ENCODE peak calls at places on chromosomes 3 and 15, in eight cellular contexts. J is right cardiac atrium, B is breast epithelium, Q is heart left ventricle, P is suprapubic skin, S is aorta, G is cardiac muscle cell, U is astrocyte. Z is an unnamed sample.

GRCh38 chr3:148528024-148528423 is 169.7 kb upstream of the AGTR1 start:
- DNase-seq in J (no peak), B (no peak), Q (no peak), P (no peak), S (no peak), G (no peak), U (peak; percentile 1), Z (no peak)

GRCh38 chr3:144879701-144880100 is 908.1 kb downstream of the DIPK2A start:
- DNase-seq in J (no peak), B (no peak), Q (no peak), P (no peak), S (no peak), G (no peak), U (no peak), Z (no peak)

GRCh38 chr15:52789601-52790165 is 453 bp downstream of the ONECUT1 start:
- DNase-seq in J (no peak), B (no peak), Q (no peak), P (peak; percentile 52), S (peak; percentile 75), G (peak; percentile 51), U (peak; percentile 9), Z (no peak)

GRCh38 chr15:77096131-77096530 is 25.2 kb upstream of the TSPAN3 start:
- DNase-seq in J (no peak), B (no peak), Q (no peak), P (no peak), S (no peak), G (no peak), U (no peak), Z (no peak)

GRCh38 chr3:57577786-57578185 is 19.4 kb downstream of the ARF4 start:
- DNase-seq in J (no peak), B (no peak), Q (no peak), P (no peak), S (no peak), G (no peak), U (no peak), Z (no peak)

GRCh38 chr3:127770671-127771370 is 51.5 kb downstream of the MGLL start:
- DNase-seq in J (no peak), B (no peak), Q (no peak), P (no peak), S (peak; percentile 38), G (no peak), U (no peak), Z (no peak)

GRCh38 chr3:189967254-189967865 is 153.3 kb downstream of the P3H2 start:
- DNase-seq in J (no peak), B (no peak), Q (no peak), P (no peak), S (no peak), G (peak; percentile 73), U (no peak), Z (no peak)

GRCh38 chr3:153843994-153844393 is 277.2 kb upstream of the ARHGEF26 start:
- DNase-seq in J (no peak), B (no peak), Q (no peak), P (no peak), S (no peak), G (no peak), U (no peak), Z (no peak)

GRCh38 chr3:16048435-16049318 is 125.8 kb upstream of the GALNT15 start:
- DNase-seq in J (no peak), B (no peak), Q (no peak), P (no peak), S (no peak), G (peak; percentile 69), U (no peak), Z (peak; percentile 78)

GRCh38 chr3:162073422-162073821 is 576.8 kb downstream of the OTOL1 start:
- DNase-seq in J (no peak), B (no peak), Q (no peak), P (no peak), S (no peak), G (no peak), U (no peak), Z (no peak)

GRCh38 chr15:70048196-70048565 is 49.5 kb downstream of the TLE3 start:
- DNase-seq in J (no peak), B (no peak), Q (no peak), P (peak; percentile 33), S (peak; percentile 66), G (no peak), U (no peak), Z (peak; percentile 18)

GRCh38 chr15:77024273-77025065 is 29.5 kb downstream of the PSTPIP1 start:
- DNase-seq in J (peak; percentile 66), B (peak; percentile 33), Q (peak; percentile 84), P (peak; percentile 68), S (peak; percentile 91), G (peak; percentile 77), U (no peak), Z (peak; percentile 64)

GRCh38 chr3:5022187-5022965 is 43.1 kb downstream of the BHLHE40 start:
- DNase-seq in J (no peak), B (no peak), Q (no peak), P (no peak), S (no peak), G (no peak), U (peak; percentile 41), Z (no peak)

GRCh38 chr15:60906275-60906674 is 322.8 kb downstream of the RORA start:
- DNase-seq in J (no peak), B (no peak), Q (no peak), P (no peak), S (no peak), G (no peak), U (no peak), Z (no peak)

GRCh38 chr15:58438956-58439355 is 7.2 kb downstream of the LIPC start:
- DNase-seq in J (no peak), B (peak; percentile 33), Q (no peak), P (peak; percentile 54), S (no peak), G (peak; percentile 66), U (peak; percentile 37), Z (no peak)

GRCh38 chr15:80570553-80570952 is 124.6 kb upstream of the ABHD17C start:
- DNase-seq in J (no peak), B (no peak), Q (no peak), P (no peak), S (no peak), G (no peak), U (no peak), Z (no peak)

GRCh38 chr3:12479919-12480425 is 4.3 kb upstream of the TSEN2 start:
- DNase-seq in J (peak; percentile 27), B (no peak), Q (no peak), P (no peak), S (no peak), G (peak; percentile 64), U (peak; percentile 8), Z (peak; percentile 88)
- H3K4me1 ChIP-seq in J (peaks cover 7% of the 10 kb centered on the region), B (no peaks in the 10 kb centered on the region), Q (peaks cover 24% of the 10 kb centered on the region), P (peaks cover 20% of the 10 kb centered on the region), S (no peaks in the 10 kb centered on the region), G (peaks cover 10% of the 10 kb centered on the region), U (peaks cover 18% of the 10 kb centered on the region), Z (peaks cover 20% of the 10 kb centered on the region)

GRCh38 chr15:68623301-68623892 is 44.6 kb downstream of the CORO2B start:
- DNase-seq in J (no peak), B (no peak), Q (no peak), P (no peak), S (no peak), G (no peak), U (no peak), Z (peak; percentile 27)
- H3K4me1 ChIP-seq in J (peaks cover 10% of the 10 kb centered on the region), B (no peaks in the 10 kb centered on the region), Q (peaks cover 14% of the 10 kb centered on the region), P (peaks cover 12% of the 10 kb centered on the region), S (no peaks in the 10 kb centered on the region), G (peaks cover 6% of the 10 kb centered on the region), U (peaks cover 59% of the 10 kb centered on the region), Z (no peaks in the 10 kb centered on the region)

GRCh38 chr15:74208496-74208895 is 5.9 kb upstream of the STRA6 start:
- DNase-seq in J (no peak), B (no peak), Q (no peak), P (no peak), S (no peak), G (no peak), U (no peak), Z (no peak)

GRCh38 chr15:74208901-74209559 is 6.4 kb upstream of the STRA6 start:
- DNase-seq in J (no peak), B (no peak), Q (no peak), P (no peak), S (no peak), G (peak; percentile 59), U (peak; percentile 90), Z (no peak)

GRCh38 chr15:74210729-74211128 is 8.1 kb upstream of the STRA6 start:
- DNase-seq in J (no peak), B (no peak), Q (no peak), P (no peak), S (no peak), G (no peak), U (no peak), Z (no peak)

GRCh38 chr15:74209997-74210573 is 7.5 kb upstream of the STRA6 start:
- DNase-seq in J (no peak), B (no peak), Q (no peak), P (no peak), S (no peak), G (peak; percentile 57), U (peak; percentile 99), Z (no peak)

DNA sequence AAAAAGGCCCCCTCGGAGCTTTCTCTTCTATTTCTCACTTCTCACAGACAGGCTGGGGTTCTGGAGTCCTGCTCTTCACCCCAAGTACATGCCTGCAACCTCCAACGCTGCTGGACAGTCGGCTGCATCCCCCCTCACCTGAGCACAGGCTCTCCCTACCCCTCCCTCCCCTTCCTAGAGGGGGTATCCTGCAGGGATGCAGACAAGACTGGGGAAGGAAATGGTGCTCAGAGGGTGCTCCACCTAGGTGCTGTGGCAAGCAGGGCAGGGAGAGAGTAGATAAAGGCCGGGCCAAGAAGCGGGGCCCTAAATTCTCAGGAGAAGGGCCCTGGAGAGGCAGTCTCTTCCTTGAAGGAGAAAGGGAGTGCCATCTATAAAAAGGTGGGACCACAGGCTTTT is 7.0 kb upstream of the STRA6 start:
- DNase-seq in J (no peak), B (no peak), Q (no peak), P (no peak), S (no peak), G (no peak), U (no peak), Z (no peak)
- H3K4me1 ChIP-seq in J (peaks cover 8% of the 10 kb centered on the region), B (no peaks in the 10 kb centered on the region), Q (peaks cover 30% of the 10 kb centered on the region), P (no peaks in the 10 kb centered on the region), S (no peaks in the 10 kb centered on the region), G (peaks cover 42% of the 10 kb centered on the region), U (peaks cover 49% of the 10 kb centered on the region), Z (no peaks in the 10 kb centered on the region)

GRCh38 chr3:32366638-32367368 is 24.9 kb upstream of the CMTM7 start:
- DNase-seq in J (no peak), B (no peak), Q (no peak), P (no peak), S (no peak), G (peak; percentile 21), U (peak; percentile 22), Z (no peak)
- H3K4me1 ChIP-seq in J (no peaks in the 10 kb centered on the region), B (no peaks in the 10 kb centered on the region), Q (no peaks in the 10 kb centered on the region), P (no peaks in the 10 kb centered on the region), S (no peaks in the 10 kb centered on the region), G (peaks cover 15% of the 10 kb centered on the region), U (peaks cover 5% of the 10 kb centered on the region), Z (no peaks in the 10 kb centered on the region)

GRCh38 chr3:14687360-14687759 is 12.4 kb downstream of the C3orf20 start:
- DNase-seq in J (no peak), B (no peak), Q (no peak), P (no peak), S (no peak), G (no peak), U (no peak), Z (no peak)
- H3K4me1 ChIP-seq in J (no peaks in the 10 kb centered on the region), B (no peaks in the 10 kb centered on the region), Q (no peaks in the 10 kb centered on the region), P (no peaks in the 10 kb centered on the region), S (no peaks in the 10 kb centered on the region), G (no peaks in the 10 kb centered on the region), U (no peaks in the 10 kb centered on the region), Z (no peaks in the 10 kb centered on the region)

GRCh38 chr3:100123112-100123511 is 8.8 kb upstream of the FILIP1L start:
- DNase-seq in J (no peak), B (no peak), Q (no peak), P (no peak), S (no peak), G (no peak), U (no peak), Z (no peak)
- H3K4me1 ChIP-seq in J (peaks cover 4% of the 10 kb centered on the region), B (no peaks in the 10 kb centered on the region), Q (peaks cover 42% of the 10 kb centered on the region), P (no peaks in the 10 kb centered on the region), S (peaks cover 6% of the 10 kb centered on the region), G (peaks cover 30% of the 10 kb centered on the region), U (peaks cover 5% of the 10 kb centered on the region), Z (no peaks in the 10 kb centered on the region)

Z was measured in mucosa of descending colon.